ENCODE peak calls at places on chromosomes 16 and 17, in five cellular contexts. S is GDM1; I is B cell; Z is activated CD8-positive, alpha-beta memory T cell treated with anti-CD3 and anti-CD28 coated beads for 48 hours; G is Kasumi-1. W is an unnamed sample.

GRCh38 chr17:13003454-13003851 is 14.4 kb downstream of the ELAC2 start:
- DNase-seq in S (no peak), G (no peak), Z (no peak), I (no peak), W (no peak)

GRCh38 chr16:7792346-7792745 is 459.7 kb downstream of the RBFOX1 start:
- DNase-seq in S (no peak), Z (no peak), I (no peak), G (no peak), W (no peak)

GRCh38 chr16:81327483-81328196 is 12.9 kb downstream of the GAN start:
- DNase-seq in G (no peak), I (no peak), Z (no peak), S (no peak), W (no peak)

GRCh38 chr17:2701161-2701995 is 10.2 kb downstream of the CLUH start:
- DNase-seq in I (peak), G (no peak), Z (no peak), S (no peak), W (no peak)

GRCh38 chr17:74852237-74853047 is 7.2 kb downstream of the GRIN2C start:
- DNase-seq in I (peak), G (no peak), S (no peak), Z (peak), W (no peak)

GRCh38 chr17:80387071-80387470 is 27.9 kb upstream of the ENDOV start:
- DNase-seq in Z (no peak), S (no peak), G (no peak), I (no peak), W (no peak)

GRCh38 chr17:48025904-48026502 is 11.6 kb downstream of the COPZ2 start:
- DNase-seq in G (no peak), Z (no peak), I (no peak), S (no peak), W (no peak)

GRCh38 chr16:81939164-81940067 is 71.9 kb downstream of the SDR42E1 start:
- DNase-seq in G (peak), S (no peak), I (no peak), Z (no peak), W (no peak)

GRCh38 chr16:72938426-72939164 is 109.3 kb downstream of the ZFHX3 start:
- DNase-seq in Z (no peak), G (no peak), S (peak), I (no peak), W (peak)

GRCh38 chr16:17369441-17369951 is 101.3 kb downstream of the XYLT1 start:
- DNase-seq in I (peak), Z (no peak), G (peak), S (peak), W (no peak)

GRCh38 chr17:40548982-40549680 is 16.1 kb downstream of the CCR7 start:
- DNase-seq in G (no peak), Z (no peak), S (no peak), I (no peak), W (no peak)

GRCh38 chr16:76940251-76940650 is 250.7 kb upstream of the MON1B start:
- DNase-seq in I (no peak), S (no peak), Z (no peak), G (no peak), W (no peak)

GRCh38 chr17:4599505-4600281 is 15.4 kb downstream of the SMTNL2 start:
- DNase-seq in S (no peak), G (no peak), Z (no peak), I (no peak), W (no peak)

GRCh38 chr17:27623578-27623977 is 7.4 kb upstream of the LGALS9 start:
- DNase-seq in Z (no peak), S (no peak), G (no peak), I (no peak), W (no peak)

GRCh38 chr16:48558269-48558915 is 51.6 kb downstream of the N4BP1 start:
- DNase-seq in S (no peak), I (no peak), G (peak), Z (no peak), W (no peak)

GRCh38 chr16:11052080-11052808 is 107.9 kb downstream of the CLEC16A start:
- DNase-seq in S (peak), I (no peak), Z (peak), G (no peak), W (no peak)

GRCh38 chr16:58264961-58265479 is 29.8 kb downstream of the PRSS54 start:
- DNase-seq in S (no peak), I (no peak), Z (no peak), G (peak), W (no peak)

GRCh38 chr17:48296453-48296852 is 133.6 kb downstream of the SKAP1 start:
- DNase-seq in G (no peak), S (no peak), I (no peak), Z (no peak), W (no peak)

GRCh38 chr17:61470530-61471136 is 18.4 kb downstream of the TBX4 start:
- DNase-seq in G (no peak), Z (no peak), S (no peak), I (no peak), W (no peak)

GRCh38 chr16:20243731-20244281 is 83.5 kb downstream of the GP2 start:
- DNase-seq in Z (no peak), I (no peak), S (no peak), G (no peak), W (no peak)

GRCh38 chr16:15440852-15441251 is 6.5 kb downstream of the BMERB1 start:
- DNase-seq in I (no peak), Z (no peak), S (no peak), G (no peak), W (no peak)

GRCh38 chr16:47664653-47665325 is 203.7 kb downstream of the PHKB start:
- DNase-seq in Z (no peak), I (no peak), G (no peak), S (no peak), W (no peak)

GRCh38 chr16:86868746-86869145 is 290.4 kb downstream of the FOXL1 start:
- DNase-seq in Z (no peak), S (no peak), I (no peak), G (no peak), W (no peak)

GRCh38 chr17:75970011-75970523 is 8.9 kb downstream of the ACOX1 start:
- DNase-seq in I (no peak), Z (no peak), S (no peak), G (peak), W (no peak)

W was measured in frontal cortex.